ENCODE peak calls at places on chromosomes 11 and 22, in nine cellular contexts. T is head of caudate nucleus; S is prostate gland; A is osteoblast; Y is Right ventricle myocardium inferior; I is activated CD4-positive, alpha-beta T cell treated with anti-CD3 and anti-CD28 coated beads, Interleukin-2, amount 10 ng/mL, durations not matched to agents 7 days and 5 days; K is activated T-cell treated with anti-CD3 and anti-CD28 coated beads, Interleukin-2, amount 50 U/mL, for 72 hours; P is T-helper 9 cell; J is amygdala. W is an unnamed sample.

GRCh38 chr11:18618341-18619025 is 15.7 kb downstream of the SPTY2D1 start:
- DNase-seq in T (no peak), S (no peak), A (peak), Y (no peak), I (no peak), K (no peak), P (no peak), J (no peak), W (no peak)

GRCh38 chr11:20631525-20632168 is 32.2 kb downstream of the SLC6A5 start:
- DNase-seq in T (no peak), S (no peak), A (no peak), Y (no peak), I (no peak), K (no peak), P (no peak), J (no peak), W (no peak)

GRCh38 chr22:36419177-36419911 is 31.6 kb upstream of the MYH9 start:
- DNase-seq in T (no peak), S (no peak), A (peak), Y (no peak), I (peak), K (no peak), P (no peak), J (peak), W (peak)

GRCh38 chr22:19085233-19086043 is 36.8 kb downstream of the DGCR2 start:
- DNase-seq in T (no peak), S (no peak), A (peak), Y (no peak), I (no peak), K (no peak), P (no peak), J (no peak), W (no peak)

GRCh38 chr11:106614280-106614679 is 404.0 kb downstream of the GUCY1A2 start:
- DNase-seq in T (no peak), S (no peak), A (no peak), Y (no peak), I (no peak), K (no peak), P (no peak), J (no peak), W (no peak)

GRCh38 chr22:19974233-19974861 is 32.7 kb upstream of the TXNRD2 start:
- DNase-seq in T (peak), S (no peak), A (peak), Y (no peak), I (peak), K (no peak), P (no peak), J (peak), W (no peak)

GRCh38 chr11:109264128-109264527 is 157.9 kb upstream of the C11orf87 start:
- DNase-seq in T (no peak), S (no peak), A (no peak), Y (no peak), I (no peak), K (no peak), P (no peak), J (no peak), W (no peak)

GRCh38 chr22:38655532-38656255 is 498 bp downstream of the FAM227A start:
- DNase-seq in T (no peak), S (no peak), A (peak), Y (peak), I (no peak), K (no peak), P (no peak), J (peak), W (no peak)

GRCh38 chr11:30426781-30427180 is 103.9 kb downstream of the ARL14EP start:
- DNase-seq in T (no peak), S (peak), A (no peak), Y (no peak), I (no peak), K (no peak), P (no peak), J (no peak), W (no peak)

GRCh38 chr11:27218498-27219038 is 144.4 kb downstream of the CCDC34 start:
- DNase-seq in T (no peak), S (no peak), A (peak), Y (no peak), I (no peak), K (no peak), P (no peak), J (no peak), W (no peak)

GRCh38 chr11:35785287-35786167 is 123.0 kb downstream of the TRIM44 start:
- DNase-seq in T (no peak), S (no peak), A (no peak), Y (no peak), I (peak), K (peak), P (no peak), J (no peak), W (no peak)

GRCh38 chr11:8262552-8263108 is 1.0 kb downstream of the LMO1 start:
- DNase-seq in T (peak), S (peak), A (peak), Y (no peak), I (peak), K (peak), P (no peak), J (no peak), W (no peak)

GRCh38 chr22:36796629-36797175 is 20.1 kb downstream of the PVALB start:
- DNase-seq in T (no peak), S (no peak), A (no peak), Y (no peak), I (no peak), K (no peak), P (no peak), J (no peak), W (no peak)

W was measured in ureter.